ENCODE peak calls at places on chromosomes 7 and 10, in five cellular contexts. R is endothelial cell of umbilical vein, Q is endodermal cell, Z is astrocyte, S is mesendoderm. U is an unnamed sample.

GRCh38 chr7:145692237-145692950 is 424.2 kb upstream of the CNTNAP2 start:
- DNase-seq in R (no peak), Q (peak), Z (no peak), S (peak), U (no peak)

GRCh38 chr7:117132385-117133120 is 179.3 kb downstream of the ST7 start:
- DNase-seq in R (peak), Q (no peak), Z (peak), S (no peak), U (peak)

GRCh38 chr7:151648429-151648828 is 128.7 kb upstream of the RHEB start:
- DNase-seq in R (no peak), Q (no peak), Z (no peak), S (no peak), U (peak)

GRCh38 chr10:12160664-12161063 is 31.2 kb downstream of the SEC61A2 start:
- DNase-seq in R (no peak), Q (no peak), Z (no peak), S (no peak), U (no peak)

GRCh38 chr10:98414932-98415709 is at the start of gene PYROXD2:
- DNase-seq in R (peak), Q (peak), Z (peak), S (peak), U (peak)

GRCh38 chr10:62610649-62611229 is 193.8 kb upstream of the ADO start:
- DNase-seq in R (peak), Q (peak), Z (peak), S (peak), U (peak)

GRCh38 chr7:144862612-144863319 is 26.9 kb upstream of the TPK1 start:
- DNase-seq in R (no peak), Q (no peak), Z (no peak), S (no peak), U (no peak)

GRCh38 chr10:117541909-117542705 is 439 bp upstream of the EMX2 start:
- DNase-seq in R (no peak), Q (peak), Z (peak), S (peak), U (no peak)

GRCh38 chr7:95527033-95527775 is 41.5 kb downstream of the ASB4 start:
- DNase-seq in R (peak), Q (peak), Z (peak), S (peak), U (peak)

GRCh38 chr7:127347567-127348246 is 44.8 kb downstream of the ZNF800 start:
- DNase-seq in R (peak), Q (peak), Z (peak), S (peak), U (peak)

GRCh38 chr7:107813524-107813923 is 10.5 kb upstream of the SLC26A3 start:
- DNase-seq in R (no peak), Q (no peak), Z (no peak), S (no peak), U (no peak)

GRCh38 chr10:21519981-21520436 is 5.5 kb downstream of the SKIDA1 start:
- DNase-seq in R (peak), Q (peak), Z (peak), S (peak), U (peak)

GRCh38 chr10:127863231-127863825 is 29.4 kb downstream of the CLRN3 start:
- DNase-seq in R (no peak), Q (no peak), Z (peak), S (peak), U (no peak)

GRCh38 chr10:97328646-97329453 is 5.7 kb downstream of the FRAT2 start:
- DNase-seq in R (no peak), Q (no peak), Z (no peak), S (no peak), U (no peak)
- H3K9ac ChIP-seq in R (no peak), Q (no peak), Z (no peak), S (no peak), U (no peak)

DNA sequence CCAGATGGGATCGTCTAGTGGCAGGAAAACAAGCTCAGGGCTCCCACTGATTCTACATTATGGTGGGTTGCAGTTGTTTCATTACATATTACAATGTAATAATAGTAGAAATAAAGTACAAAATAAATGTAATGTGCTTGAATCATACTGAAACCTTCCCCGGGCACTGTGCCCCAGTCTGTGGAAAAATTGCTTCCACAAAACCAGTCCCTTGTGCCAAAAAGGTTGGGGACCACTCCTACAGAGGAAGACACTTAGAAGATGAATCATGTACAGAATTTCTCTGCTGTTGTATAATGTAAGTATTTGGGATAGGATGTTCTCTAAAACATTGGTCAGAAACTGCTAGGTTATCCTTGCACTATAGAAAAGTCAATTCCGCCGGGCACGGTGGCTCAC is 11.3 kb upstream of the PHYH start:
- DNase-seq in R (no peak), Q (no peak), Z (peak), S (no peak), U (no peak)
- H3K9ac ChIP-seq in R (no peak), Q (no peak), Z (no peak), S (no peak), U (no peak)

GRCh38 chr10:23534761-23535160 is 95.9 kb downstream of the OTUD1 start:
- DNase-seq in R (no peak), Q (no peak), Z (no peak), S (no peak), U (no peak)

GRCh38 chr10:23535381-23535780 is 96.5 kb downstream of the OTUD1 start:
- DNase-seq in R (no peak), Q (no peak), Z (no peak), S (peak), U (peak)

GRCh38 chr10:23540401-23540800 is 101.5 kb downstream of the OTUD1 start:
- DNase-seq in R (no peak), Q (no peak), Z (no peak), S (peak), U (no peak)

GRCh38 chr10:23534328-23534727 is 95.5 kb downstream of the OTUD1 start:
- DNase-seq in R (no peak), Q (no peak), Z (no peak), S (no peak), U (no peak)

GRCh38 chr10:23538968-23539367 is 100.1 kb downstream of the OTUD1 start:
- DNase-seq in R (no peak), Q (no peak), Z (no peak), S (no peak), U (no peak)
- H3K9ac ChIP-seq in R (no peak), Q (no peak), Z (no peak), S (no peak), U (no peak)

DNA sequence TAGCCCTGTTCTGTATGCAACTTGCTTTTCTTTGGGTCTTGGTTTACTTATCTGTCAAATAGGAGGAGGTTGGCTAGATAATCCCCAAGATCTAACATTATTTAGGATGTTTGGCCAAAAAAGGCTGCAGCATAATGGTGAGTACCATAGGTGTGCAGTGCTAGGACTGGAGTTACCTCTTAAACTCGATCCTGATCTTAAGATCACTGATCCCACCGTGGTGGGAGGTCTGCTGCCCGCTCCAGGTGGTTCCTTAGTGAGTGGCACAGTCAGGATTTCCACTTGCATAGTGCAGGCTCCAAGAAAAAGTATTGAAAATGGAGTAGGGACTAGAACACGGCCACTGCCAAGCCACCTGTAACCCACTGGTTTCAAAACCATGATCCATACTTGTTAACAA is 66.9 kb downstream of the KLHDC10 start:
- DNase-seq in R (no peak), Q (no peak), Z (no peak), S (no peak), U (no peak)
- H3K9ac ChIP-seq in R (no peak), Q (no peak), Z (no peak), S (no peak), U (no peak)

GRCh38 chr7:128908750-128909385 is 1.6 kb downstream of the KCP start:
- DNase-seq in R (no peak), Q (peak), Z (no peak), S (no peak), U (no peak)

GRCh38 chr7:128912281-128912680 is 1.8 kb upstream of the KCP start:
- DNase-seq in R (no peak), Q (peak), Z (no peak), S (no peak), U (no peak)

GRCh38 chr7:128909605-128910568 is 622 bp downstream of the KCP start:
- DNase-seq in R (peak), Q (peak), Z (peak), S (peak), U (no peak)

GRCh38 chr7:128911441-128912031 is 1.0 kb upstream of the KCP start:
- DNase-seq in R (no peak), Q (peak), Z (no peak), S (peak), U (no peak)

GRCh38 chr7:128910569-128910945 is at the start of gene KCP:
- DNase-seq in R (no peak), Q (peak), Z (no peak), S (peak), U (no peak)
- H3K9ac ChIP-seq in R (no peak), Q (peak), Z (peak), S (peak), U (no peak)

GRCh38 chr7:235576-236395 is 43.4 kb downstream of the FAM20C start:
- DNase-seq in R (no peak), Q (no peak), Z (no peak), S (no peak), U (no peak)
- H3K9ac ChIP-seq in R (no peak), Q (no peak), Z (no peak), S (no peak), U (no peak)